ENCODE peak calls at places on chromosomes 5 and 9, in four cellular contexts. K is CD8-positive, alpha-beta T cell; A is progenitor cell of endocrine pancreas; T is vagina. O is an unnamed sample.

GRCh38 chr5:137016783-137017324 is 482.3 kb downstream of the SPOCK1 start:
- DNase-seq in A (no peak), T (peak), K (no peak), O (no peak)

GRCh38 chr9:26172301-26172700 is 494.1 kb upstream of the TUSC1 start:
- DNase-seq in T (no peak), A (no peak), K (no peak), O (no peak)

GRCh38 chr5:122332589-122333555 is 20.8 kb downstream of the SNCAIP start:
- DNase-seq in A (no peak), K (no peak), T (no peak), O (no peak)

GRCh38 chr9:96150324-96151023 is 151.5 kb downstream of the HSD17B3 start:
- DNase-seq in K (peak), T (no peak), A (no peak), O (no peak)

GRCh38 chr5:151924564-151925395 is at the start of gene GLRA1:
- DNase-seq in A (peak), K (peak), T (no peak), O (peak)

GRCh38 chr9:16611001-16611400 is 259.5 kb downstream of the BNC2 start:
- DNase-seq in A (no peak), T (no peak), K (no peak), O (no peak)

GRCh38 chr9:88803551-88804288 is 187.5 kb upstream of the S1PR3 start:
- DNase-seq in A (no peak), T (peak), K (no peak), O (peak)

GRCh38 chr9:109441296-109441695 is 56.8 kb downstream of the PTPN3 start:
- DNase-seq in A (no peak), K (no peak), T (no peak), O (no peak)

GRCh38 chr9:130347931-130348330 is 82.4 kb downstream of the HMCN2 start:
- DNase-seq in A (no peak), K (no peak), T (no peak), O (no peak)

GRCh38 chr9:130349398-130349797 is 83.8 kb downstream of the HMCN2 start:
- DNase-seq in A (no peak), K (no peak), T (no peak), O (no peak)

GRCh38 chr9:130347036-130347435 is 81.5 kb downstream of the HMCN2 start:
- DNase-seq in K (no peak), T (no peak), A (no peak), O (no peak)

GRCh38 chr9:130348341-130348740 is 82.8 kb downstream of the HMCN2 start:
- DNase-seq in A (no peak), K (no peak), T (no peak), O (no peak)

DNA sequence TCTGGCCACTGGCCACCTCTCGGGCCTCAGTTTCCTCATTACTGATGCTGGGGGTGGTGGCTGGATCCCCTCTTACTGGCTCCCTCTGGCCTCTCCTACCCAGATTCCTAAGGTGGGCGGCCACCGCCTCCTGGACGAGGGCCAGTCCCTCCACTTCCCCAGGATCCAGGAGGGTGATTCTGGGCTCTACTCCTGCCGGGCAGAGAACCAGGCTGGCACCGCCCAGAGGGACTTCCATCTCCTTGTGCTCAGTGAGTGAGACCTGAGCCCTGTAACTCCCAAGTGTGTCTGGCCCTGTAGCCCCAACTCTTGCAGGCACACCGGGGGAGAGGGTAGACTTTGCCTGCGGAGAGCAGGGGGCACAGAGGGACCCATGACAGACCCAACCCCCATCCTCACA is 83.3 kb downstream of the HMCN2 start:
- DNase-seq in A (no peak), T (no peak), K (no peak), O (no peak)
- TF ChIP-seq CTCF in A (no peak), T (no peak), K (no peak), O (no peak)

GRCh38 chr5:168853972-168854371 is 274.8 kb upstream of the PANK3 start:
- DNase-seq in A (no peak), K (no peak), T (no peak), O (no peak)

GRCh38 chr5:168851902-168852321 is 272.7 kb upstream of the PANK3 start:
- DNase-seq in T (no peak), A (no peak), K (no peak), O (no peak)

GRCh38 chr5:168850683-168851082 is 271.5 kb upstream of the PANK3 start:
- DNase-seq in A (no peak), T (no peak), K (no peak), O (no peak)

GRCh38 chr5:168852329-168852728 is 273.2 kb upstream of the PANK3 start:
- DNase-seq in T (no peak), A (no peak), K (no peak), O (no peak)
- TF ChIP-seq CTCF in T (no peak), A (no peak), K (no peak), O (no peak)

DNA sequence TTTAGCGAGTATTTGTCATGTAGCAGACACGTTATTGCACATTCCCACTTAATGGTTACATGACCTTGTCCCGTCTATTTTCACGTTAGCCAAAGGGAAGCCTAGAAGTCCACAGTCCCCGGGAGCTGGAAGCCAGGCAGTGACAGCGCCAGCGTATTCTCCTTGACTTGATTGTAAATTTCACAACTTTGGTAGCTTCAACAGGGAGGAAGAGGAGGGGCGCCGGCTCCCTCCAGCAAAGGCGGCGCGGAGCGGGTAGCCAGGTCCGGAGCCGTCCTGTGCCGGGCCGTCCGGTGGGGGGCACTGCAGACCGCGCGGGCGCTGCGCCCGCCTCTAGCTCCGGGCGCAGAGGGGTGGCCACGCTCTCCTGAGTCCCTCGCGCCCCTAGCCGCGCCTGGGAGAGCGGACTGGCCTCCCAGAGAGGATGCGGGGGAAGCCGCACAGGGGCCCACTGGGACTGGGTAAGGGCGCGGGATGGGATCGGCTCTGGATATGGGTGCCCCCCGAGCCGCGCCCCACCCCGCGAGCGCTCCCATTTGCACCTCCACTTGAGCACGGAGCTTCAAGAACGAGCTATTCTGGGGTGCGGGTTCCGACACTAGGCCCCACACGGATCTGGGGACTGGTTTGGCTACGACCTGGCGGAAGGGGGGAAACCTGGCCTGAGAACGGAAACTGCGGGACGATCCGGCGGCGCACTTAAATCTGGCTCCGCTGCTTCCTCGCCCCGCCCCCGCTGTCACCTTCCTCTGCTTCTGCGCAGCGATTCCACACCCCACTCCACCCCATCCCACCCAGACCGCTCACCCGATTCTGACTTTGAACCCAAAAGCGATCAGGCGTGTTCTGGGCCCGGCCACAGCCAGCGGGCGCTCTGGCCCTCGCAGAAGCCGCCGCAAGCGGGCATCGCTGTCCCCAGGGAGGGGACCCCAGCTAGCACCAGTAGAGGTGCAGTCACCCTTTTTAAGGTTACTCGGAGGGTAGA is 23.8 kb downstream of the KLF4 start:
- DNase-seq in K (no peak), A (peak), T (no peak), O (peak)
- TF ChIP-seq CTCF in K (no peak), A (peak), T (peak), O (peak)

GRCh38 chr9:104386020-104386419 is 118.0 kb upstream of the OR13F1 start:
- DNase-seq in T (no peak), A (no peak), K (no peak), O (no peak)

GRCh38 chr9:104388071-104388470 is 116.0 kb upstream of the OR13F1 start:
- DNase-seq in A (no peak), T (no peak), K (no peak), O (no peak)

GRCh38 chr9:104386425-104387069 is 117.5 kb upstream of the OR13F1 start:
- DNase-seq in A (no peak), K (no peak), T (no peak), O (no peak)
- TF ChIP-seq CTCF in A (peak), K (no peak), T (no peak), O (peak)

DNA sequence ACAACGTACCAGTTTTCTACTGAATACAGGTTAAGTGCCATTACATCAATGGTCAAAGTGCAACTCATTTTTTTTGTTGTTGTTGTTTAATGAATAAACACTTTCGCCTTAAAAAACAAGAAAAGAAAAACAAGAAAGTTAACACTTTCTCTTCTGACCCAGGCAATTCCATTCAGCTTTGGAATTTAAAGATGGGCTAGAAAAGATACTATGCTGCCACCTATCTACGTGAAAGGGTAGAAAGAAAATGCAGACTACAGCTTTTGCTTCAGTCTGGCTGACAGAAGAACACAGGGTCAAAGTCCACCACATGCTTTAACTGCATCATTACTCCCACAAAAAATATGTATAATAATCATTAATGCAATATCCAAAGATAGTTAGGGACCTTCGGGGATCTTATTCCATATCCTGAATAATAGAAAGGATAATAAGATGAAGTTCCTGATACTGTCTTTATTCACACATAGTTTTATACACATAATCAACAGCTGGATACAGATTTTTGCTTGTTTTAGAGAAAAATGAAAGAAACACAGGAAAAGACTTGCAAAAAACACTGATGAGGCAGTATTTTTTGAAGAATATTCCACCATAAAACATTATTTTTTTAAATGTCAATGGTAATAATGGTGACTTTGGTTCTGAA is 40.4 kb downstream of the ZDHHC21 start:
- DNase-seq in A (no peak), K (no peak), T (no peak), O (no peak)
- TF ChIP-seq CTCF in A (peak), K (no peak), T (no peak), O (no peak)

GRCh38 chr5:114018178-114018577 is 343.7 kb upstream of the KCNN2 start:
- DNase-seq in A (no peak), T (no peak), K (no peak), O (no peak)
- TF ChIP-seq CTCF in A (peak), T (no peak), K (no peak), O (no peak)

O was measured in mesothelial cell of epicardium.